ENCODE peak calls at places on chromosomes 1 and 21, in five cellular contexts. A, O, D, T and I are unnamed samples.

GRCh38 chr1:62286778-62287224 is 32.4 kb downstream of the KANK4 start:
- DNase-seq in T (no peak), A (no peak), O (no peak), D (no peak), I (no peak)

GRCh38 chr21:31283025-31283424 is 61.0 kb downstream of the TIAM1 start:
- DNase-seq in T (no peak), D (no peak), A (no peak), O (no peak), I (no peak)

GRCh38 chr1:163295949-163296348 is 25.8 kb upstream of the NUF2 start:
- DNase-seq in D (no peak), O (no peak), A (no peak), T (no peak), I (no peak)

GRCh38 chr1:84541679-84542078 is 32.6 kb downstream of the CTBS start:
- DNase-seq in A (no peak), O (no peak), D (no peak), T (no peak), I (no peak)

GRCh38 chr1:68478662-68479061 is 18.2 kb downstream of the DEPDC1 start:
- DNase-seq in D (no peak), T (no peak), A (no peak), O (no peak), I (no peak)

GRCh38 chr1:2821970-2822620 is 20.6 kb upstream of the TTC34 start:
- DNase-seq in O (no peak), D (no peak), T (no peak), A (peak), I (no peak)

GRCh38 chr1:234079896-234080295 is 175.4 kb downstream of the SLC35F3 start:
- DNase-seq in D (no peak), O (no peak), T (no peak), A (no peak), I (no peak)

GRCh38 chr1:192958871-192959270 is 100.3 kb downstream of the UCHL5 start:
- DNase-seq in O (peak), D (no peak), T (peak), A (no peak), I (no peak)

GRCh38 chr1:96072021-96072420 is 649.6 kb upstream of the PTBP2 start:
- DNase-seq in T (peak), A (no peak), O (no peak), D (no peak), I (no peak)

GRCh38 chr21:31294691-31295090 is 49.4 kb downstream of the TIAM1 start:
- DNase-seq in A (no peak), T (no peak), O (no peak), D (no peak), I (no peak)

GRCh38 chr1:13730751-13731482 is 30.9 kb downstream of the PRDM2 start:
- DNase-seq in T (no peak), O (no peak), A (peak), D (no peak), I (no peak)

GRCh38 chr1:39707506-39707905 is 16.3 kb upstream of the HPCAL4 start:
- DNase-seq in T (no peak), D (no peak), A (no peak), O (no peak), I (no peak)

GRCh38 chr21:33402011-33402979 is 918 bp upstream of the IFNGR2 start:
- DNase-seq in D (no peak), A (peak), T (peak), O (peak), I (no peak)

GRCh38 chr1:42392255-42392654 is 11.7 kb downstream of the RIMKLA start:
- DNase-seq in A (no peak), D (no peak), T (no peak), O (no peak), I (no peak)

GRCh38 chr1:205360166-205360565 is 3.4 kb upstream of the KLHDC8A start:
- DNase-seq in A (no peak), T (no peak), O (no peak), D (no peak), I (no peak)

GRCh38 chr1:109528296-109528695 is 11.4 kb upstream of the GPR61 start:
- DNase-seq in D (no peak), T (no peak), A (no peak), O (no peak), I (no peak)

GRCh38 chr1:52632732-52633290 is at the start of gene SHISAL2A:
- DNase-seq in T (peak), O (no peak), A (peak), D (no peak), I (no peak)

GRCh38 chr1:14259191-14259757 is 339.2 kb upstream of the KAZN start:
- DNase-seq in O (no peak), A (peak), D (no peak), T (peak), I (no peak)

GRCh38 chr1:229844675-229845074 is 218.6 kb downstream of the URB2 start:
- DNase-seq in A (no peak), T (peak), D (no peak), O (no peak), I (no peak)

GRCh38 chr1:67149179-67149770 is 14.5 kb upstream of the C1orf141 start:
- DNase-seq in O (peak), A (peak), D (peak), T (peak), I (peak)

DNA sequence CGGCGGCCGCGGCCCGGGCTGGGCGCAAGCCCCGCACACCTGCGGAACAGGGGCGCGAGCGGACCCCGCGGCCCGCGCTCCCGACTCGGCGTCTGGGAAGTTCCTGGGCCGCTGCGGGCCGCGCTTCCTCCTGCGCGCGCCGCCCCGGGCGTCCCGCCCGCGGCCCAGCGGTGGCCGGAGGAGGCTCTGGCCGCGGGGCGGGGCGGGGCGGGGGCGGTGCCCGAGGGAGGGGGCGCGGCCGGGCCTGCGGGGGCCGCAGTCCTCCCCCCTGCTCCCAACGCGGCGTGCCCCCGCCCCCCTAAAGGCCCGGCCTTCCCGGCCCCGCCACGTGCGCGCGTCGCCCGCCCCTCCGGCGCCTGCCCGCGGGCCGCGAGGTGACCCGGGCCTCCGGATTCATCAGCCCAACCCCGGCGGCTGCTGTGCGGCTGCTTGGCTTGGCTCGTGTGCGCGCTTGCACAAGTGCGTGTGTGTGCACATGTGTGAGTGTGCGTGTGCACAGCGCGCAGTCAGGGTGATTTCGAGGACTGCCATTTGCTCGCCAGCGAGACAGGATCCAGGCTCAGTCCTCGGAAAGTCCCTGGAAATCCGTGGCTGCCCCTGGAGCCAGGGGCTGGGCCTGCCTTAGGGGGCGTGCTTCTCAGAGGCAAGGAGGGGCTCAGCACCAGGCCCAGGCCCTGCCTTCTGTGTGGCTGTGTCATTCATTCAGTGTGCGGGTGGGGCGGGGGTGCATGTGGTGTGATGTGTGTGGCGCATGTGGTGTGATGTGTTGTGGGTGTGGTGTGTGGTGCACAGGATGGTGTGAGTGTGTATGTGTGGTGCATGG is at the start of gene C2CD2:
- DNase-seq in T (peak), O (no peak), D (peak), A (peak), I (no peak)
- TF ChIP-seq CTCF in T (no peak), O (peak), D (no peak), A (no peak), I (no peak)

GRCh38 chr1:44678120-44678519 is 3.6 kb downstream of the ARMH1 start:
- DNase-seq in T (no peak), D (no peak), A (no peak), O (no peak), I (no peak)

GRCh38 chr1:44675186-44675585 is 672 bp downstream of the ARMH1 start:
- DNase-seq in D (no peak), O (no peak), T (no peak), A (no peak), I (no peak)

GRCh38 chr1:44678626-44679025 is 4.1 kb downstream of the ARMH1 start:
- DNase-seq in A (no peak), D (no peak), T (no peak), O (no peak), I (no peak)

GRCh38 chr1:44676484-44677200 is 2.1 kb downstream of the ARMH1 start:
- DNase-seq in A (no peak), D (peak), T (peak), O (peak), I (peak)

DNA sequence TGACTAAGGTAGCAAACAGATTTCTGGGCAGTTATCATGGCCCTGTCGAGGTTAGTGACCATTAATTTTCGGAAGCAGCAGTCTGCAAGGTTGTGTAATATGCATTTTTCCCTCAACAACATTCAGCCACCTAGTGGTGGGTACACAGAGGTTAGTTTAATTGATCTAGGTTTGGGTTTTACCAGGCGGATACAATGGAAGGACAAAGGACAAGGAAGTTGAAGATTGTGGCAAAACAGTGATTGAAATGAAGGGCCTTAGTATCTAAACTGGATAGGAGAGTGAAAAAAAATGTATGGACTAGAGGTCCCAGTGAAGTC is 2.6 kb downstream of the ARMH1 start:
- DNase-seq in D (no peak), A (no peak), O (peak), T (peak), I (no peak)
- H3K4me3 ChIP-seq in D (no peak), A (no peak), O (no peak), T (no peak), I (no peak)

GRCh38 chr1:36225298-36225899 is 1.2 kb downstream of the THRAP3 start:
- DNase-seq in A (no peak), T (peak), O (no peak), D (no peak), I (no peak)

GRCh38 chr1:36223996-36224536 is at the start of gene THRAP3:
- DNase-seq in O (peak), T (peak), D (peak), A (peak), I (peak)

GRCh38 chr1:36223373-36223995 is 759 bp upstream of the THRAP3 start:
- DNase-seq in D (no peak), A (no peak), T (peak), O (peak), I (no peak)

GRCh38 chr1:36222481-36223372 is 1.5 kb upstream of the THRAP3 start:
- DNase-seq in D (no peak), T (peak), A (no peak), O (no peak), I (no peak)

DNA sequence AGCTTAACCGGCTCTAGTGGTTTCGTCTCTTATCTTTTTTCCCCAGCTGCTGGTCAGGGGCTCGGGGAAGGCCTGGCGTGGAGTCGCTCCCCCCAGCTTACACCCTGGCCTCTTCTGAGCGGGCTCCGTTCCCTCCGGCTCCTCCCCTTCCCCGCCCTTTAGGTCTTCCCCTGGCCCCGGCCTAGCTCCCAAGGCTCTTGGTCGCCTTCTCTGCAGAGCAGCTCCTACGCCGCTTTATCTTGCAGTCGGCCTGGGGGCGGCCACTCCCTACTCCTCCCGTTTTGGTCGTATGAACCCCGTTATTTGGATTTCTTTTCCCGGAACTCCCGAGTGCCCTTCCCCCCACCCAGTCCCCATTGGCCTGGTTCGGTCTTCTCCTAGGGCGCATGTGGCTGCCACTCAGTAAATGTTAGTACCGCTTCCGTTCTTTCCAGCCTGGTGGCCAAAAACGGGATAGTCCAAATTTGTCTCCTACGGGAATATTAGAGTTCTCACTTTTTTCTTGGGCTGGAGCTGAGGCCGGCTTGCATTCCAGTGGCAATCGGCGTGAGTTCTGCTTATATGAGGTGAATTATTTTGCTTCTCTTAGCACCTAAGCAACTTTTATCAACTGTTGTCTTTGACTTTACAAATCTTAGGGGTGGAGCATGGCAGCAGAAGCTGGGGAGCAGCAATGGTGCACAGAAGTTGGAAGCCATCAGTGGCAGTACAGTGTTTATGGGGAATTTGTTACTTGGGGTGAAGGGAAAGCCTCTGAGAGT is 474 bp downstream of the THRAP3 start:
- DNase-seq in O (peak), D (peak), A (peak), T (peak), I (peak)
- TF ChIP-seq CTCF in O (peak), D (peak), A (peak), T (peak), I (peak)

GRCh38 chr1:156894001-156894400 is 483 bp downstream of the PEAR1 start:
- DNase-seq in A (no peak), D (no peak), O (no peak), T (no peak), I (no peak)

GRCh38 chr1:156893048-156893953 is at the start of gene PEAR1:
- DNase-seq in T (no peak), D (no peak), A (peak), O (no peak), I (no peak)

GRCh38 chr1:156894711-156895407 is 1.3 kb downstream of the PEAR1 start:
- DNase-seq in A (peak), O (no peak), D (no peak), T (peak), I (no peak)

GRCh38 chr1:156889802-156890585 is 3.5 kb upstream of the PEAR1 start:
- DNase-seq in D (no peak), T (peak), O (peak), A (peak), I (peak)

GRCh38 chr1:156892190-156893047 is 1.1 kb upstream of the PEAR1 start:
- DNase-seq in A (peak), O (peak), D (no peak), T (peak), I (peak)
- H3K4me3 ChIP-seq in A (peak), O (peak), D (no peak), T (peak), I (peak)

GRCh38 chr1:40844079-40844478 is 18.1 kb downstream of the CITED4 start:
- DNase-seq in O (no peak), A (no peak), T (no peak), D (no peak), I (no peak)
- TF ChIP-seq CTCF in O (no peak), A (no peak), T (no peak), D (no peak), I (no peak)

GRCh38 chr21:37060296-37060695 is 12.6 kb downstream of the PIGP start:
- DNase-seq in D (peak), T (peak), A (peak), O (peak), I (peak)
- H3K4me3 ChIP-seq in D (no peak), T (no peak), A (no peak), O (no peak), I (no peak)

GRCh38 chr1:220876511-220877347 is 2.5 kb upstream of the HLX start:
- DNase-seq in A (peak), T (no peak), O (no peak), D (no peak), I (no peak)

GRCh38 chr1:220879509-220880366 is 495 bp downstream of the HLX start:
- DNase-seq in D (no peak), T (peak), O (no peak), A (peak), I (no peak)

GRCh38 chr1:220878223-220879081 is 791 bp upstream of the HLX start:
- DNase-seq in D (no peak), A (peak), O (no peak), T (peak), I (no peak)

GRCh38 chr1:220879090-220879508 is at the start of gene HLX:
- DNase-seq in O (peak), A (peak), T (peak), D (peak), I (peak)

GRCh38 chr1:220877348-220878095 is 1.7 kb upstream of the HLX start:
- DNase-seq in A (no peak), D (no peak), O (no peak), T (no peak), I (no peak)
- TF ChIP-seq CTCF in A (no peak), D (no peak), O (no peak), T (no peak), I (no peak)

DNA sequence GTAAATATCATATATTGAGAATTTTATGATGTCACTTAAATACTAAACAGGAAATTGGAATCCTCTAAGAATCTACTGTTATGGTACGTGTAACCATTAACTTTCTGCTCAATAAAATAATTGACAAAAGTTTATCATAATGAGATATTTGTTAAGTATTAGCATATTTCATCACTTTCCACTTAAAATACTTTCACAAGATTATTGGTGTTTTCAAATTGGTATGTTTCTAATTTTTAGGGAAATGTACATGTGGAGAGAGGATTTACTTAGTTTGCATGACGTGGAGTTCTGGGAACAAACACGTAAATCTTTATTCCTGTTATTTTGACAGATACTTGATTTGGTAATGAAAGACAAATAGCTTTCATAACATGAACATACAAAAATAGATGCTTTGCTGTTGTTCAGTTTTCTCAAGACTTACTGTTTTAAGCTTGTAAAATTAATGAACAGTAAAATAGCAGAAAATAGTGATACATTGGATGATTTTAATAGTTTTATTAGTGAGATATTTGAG is 1.6 kb downstream of the SRSF11 start:
- DNase-seq in O (no peak), A (no peak), T (peak), D (no peak), I (no peak)
- H3K4me3 ChIP-seq in O (peak), A (peak), T (peak), D (peak), I (peak)